ENCODE peak calls at places on chromosomes 3 and 15, in nine cellular contexts. F is PC-3, W is mammary epithelial cell, Z is neural progenitor cell, A is A549, G is OCI-LY7, U is fibroblast of lung, R is GM23248, D is IMR-90. J is an unnamed sample. For H3K4me1, the result is how much of the 10 kb centered on the place peaks cover.

GRCh38 chr3:24296441-24297205 is 198.0 kb downstream of the THRB start:
- DNase-seq in F (peak), W (peak), Z (peak), A (no peak), G (no peak), U (peak), R (peak), D (peak), J (no peak)

GRCh38 chr3:66463054-66463631 is 37.7 kb downstream of the LRIG1 start:
- DNase-seq in F (peak), W (no peak), Z (no peak), A (peak), G (no peak), U (peak), R (peak), D (peak), J (no peak)

GRCh38 chr3:196180346-196180745 is 30.9 kb downstream of the ZDHHC19 start:
- DNase-seq in F (no peak), W (no peak), Z (no peak), A (no peak), G (no peak), U (no peak), R (no peak), D (no peak), J (no peak)

GRCh38 chr3:142691527-142691926 is 32.3 kb upstream of the TRPC1 start:
- DNase-seq in F (no peak), W (no peak), Z (no peak), A (no peak), G (no peak), U (no peak), R (no peak), D (no peak), J (no peak)

GRCh38 chr3:154976072-154976983 is 103.8 kb upstream of the MME start:
- DNase-seq in F (no peak), W (no peak), Z (no peak), A (no peak), G (no peak), U (no peak), R (no peak), D (no peak), J (no peak)

GRCh38 chr3:62918131-62918530 is 42.9 kb upstream of the CADPS start:
- DNase-seq in F (no peak), W (no peak), Z (no peak), A (no peak), G (no peak), U (no peak), R (no peak), D (no peak), J (no peak)

GRCh38 chr15:56598991-56599390 is 134.1 kb upstream of the MNS1 start:
- DNase-seq in F (peak), W (peak), Z (no peak), A (no peak), G (no peak), U (peak), R (peak), D (peak), J (no peak)

GRCh38 chr15:41892621-41893421 is 1.0 kb downstream of the SPTBN5 start:
- DNase-seq in F (no peak), W (peak), Z (no peak), A (no peak), G (no peak), U (no peak), R (no peak), D (no peak), J (peak)

GRCh38 chr3:180913582-180914404 is 1.3 kb downstream of the FXR1 start:
- DNase-seq in F (no peak), W (peak), Z (peak), A (no peak), G (no peak), U (peak), R (peak), D (peak), J (peak)

GRCh38 chr3:98884675-98885371 is 16.7 kb downstream of the DCBLD2 start:
- DNase-seq in F (no peak), W (no peak), Z (no peak), A (no peak), G (no peak), U (no peak), R (peak), D (peak), J (peak)

GRCh38 chr3:184223946-184224345 is 5.4 kb upstream of the VWA5B2 start:
- DNase-seq in F (no peak), W (no peak), Z (no peak), A (no peak), G (no peak), U (no peak), R (no peak), D (no peak), J (no peak)

GRCh38 chr15:66402885-66403284 is 16.2 kb downstream of the MAP2K1 start:
- DNase-seq in F (no peak), W (no peak), Z (no peak), A (no peak), G (no peak), U (no peak), R (no peak), D (no peak), J (no peak)

GRCh38 chr3:16427309-16427965 is 86.1 kb downstream of the RFTN1 start:
- DNase-seq in F (peak), W (peak), Z (no peak), A (peak), G (no peak), U (peak), R (peak), D (peak), J (peak)

GRCh38 chr3:196080517-196080841 is 1.4 kb downstream of the TFRC start:
- DNase-seq in F (peak), W (no peak), Z (no peak), A (no peak), G (no peak), U (no peak), R (no peak), D (no peak), J (no peak)

GRCh38 chr3:185595520-185595919 is 9.4 kb downstream of the SENP2 start:
- DNase-seq in F (no peak), W (no peak), Z (no peak), A (no peak), G (peak), U (no peak), R (no peak), D (no peak), J (no peak)

GRCh38 chr15:36511594-36511993 is 67.8 kb upstream of the CDIN1 start:
- DNase-seq in F (no peak), W (no peak), Z (no peak), A (no peak), G (no peak), U (no peak), R (no peak), D (no peak), J (no peak)

GRCh38 chr3:52167240-52167639 is 13.0 kb upstream of the POC1A start:
- DNase-seq in F (no peak), W (no peak), Z (no peak), A (no peak), G (no peak), U (no peak), R (no peak), D (no peak), J (no peak)

GRCh38 chr3:126983653-126984390 is 907 bp downstream of the PLXNA1 start:
- DNase-seq in F (no peak), W (peak), Z (peak), A (no peak), G (no peak), U (peak), R (peak), D (no peak), J (peak)

GRCh38 chr3:136949708-136950107 is 8.1 kb upstream of the IL20RB start:
- DNase-seq in F (no peak), W (no peak), Z (no peak), A (no peak), G (peak), U (peak), R (peak), D (no peak), J (no peak)

GRCh38 chr15:58243083-58243482 is 104.9 kb downstream of the AQP9 start:
- DNase-seq in F (no peak), W (no peak), Z (no peak), A (no peak), G (no peak), U (no peak), R (no peak), D (no peak), J (no peak)

GRCh38 chr3:151859905-151860304 is 13.5 kb upstream of the SUCNR1 start:
- DNase-seq in F (no peak), W (no peak), Z (no peak), A (peak), G (no peak), U (no peak), R (no peak), D (no peak), J (no peak)

GRCh38 chr3:64173567-64173966 is 51.7 kb downstream of the PRICKLE2 start:
- DNase-seq in F (no peak), W (no peak), Z (no peak), A (no peak), G (no peak), U (no peak), R (no peak), D (no peak), J (no peak)

GRCh38 chr15:49530106-49530505 is 90.5 kb downstream of the FAM227B start:
- DNase-seq in F (peak), W (peak), Z (no peak), A (peak), G (no peak), U (peak), R (peak), D (peak), J (no peak)

GRCh38 chr15:61558172-61559146 is 329.4 kb upstream of the RORA start:
- DNase-seq in F (no peak), W (no peak), Z (no peak), A (no peak), G (no peak), U (no peak), R (no peak), D (no peak), J (no peak)

GRCh38 chr3:72957303-72957702 is 39.3 kb upstream of the PPP4R2 start:
- DNase-seq in F (no peak), W (no peak), Z (peak), A (no peak), G (no peak), U (no peak), R (no peak), D (no peak), J (no peak)

GRCh38 chr3:28890373-28890772 is 390.5 kb upstream of the RBMS3 start:
- DNase-seq in F (no peak), W (no peak), Z (no peak), A (no peak), G (no peak), U (no peak), R (no peak), D (no peak), J (no peak)

GRCh38 chr3:117630469-117630868 is 920.9 kb downstream of the TUSC7 start:
- DNase-seq in F (no peak), W (no peak), Z (no peak), A (no peak), G (no peak), U (peak), R (peak), D (peak), J (no peak)
- H3K4me2 ChIP-seq in F (no peak), W (no peak), Z (no peak), A (no peak), G (no peak), U (no peak), R (no peak), D (no peak), J (no peak)

GRCh38 chr3:129404610-129405009 is 23.8 kb downstream of the EFCAB12 start:
- DNase-seq in F (no peak), W (no peak), Z (no peak), A (no peak), G (no peak), U (no peak), R (no peak), D (no peak), J (no peak)
- H3K4me1 ChIP-seq in F (under half), W (under half), Z (under half), A (under half), G (under half), U (under half), R (under half), D (under half), J (under half)

DNA sequence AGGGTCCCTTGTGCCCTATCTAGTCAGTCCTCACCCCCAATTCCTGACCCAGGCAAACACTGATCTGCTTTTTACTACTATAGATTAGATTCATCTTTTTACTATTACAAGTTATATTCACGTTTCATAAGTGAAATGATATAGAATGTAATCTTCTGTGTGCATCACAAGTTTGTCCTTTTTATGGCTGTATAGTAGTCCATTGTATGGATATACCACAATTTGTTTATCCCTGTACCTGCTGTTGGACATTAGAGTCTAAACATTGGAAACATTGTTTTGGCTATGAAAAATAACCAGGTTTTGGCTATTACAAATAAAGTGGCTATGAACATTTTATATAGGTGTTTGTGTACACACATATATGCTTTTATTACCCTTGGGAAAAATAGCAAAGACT is 112.4 kb downstream of the CACNA1D start:
- DNase-seq in F (no peak), W (no peak), Z (no peak), A (no peak), G (no peak), U (no peak), R (no peak), D (no peak), J (no peak)
- H3K4me2 ChIP-seq in F (no peak), W (no peak), Z (no peak), A (no peak), G (no peak), U (no peak), R (no peak), D (no peak), J (no peak)

DNA sequence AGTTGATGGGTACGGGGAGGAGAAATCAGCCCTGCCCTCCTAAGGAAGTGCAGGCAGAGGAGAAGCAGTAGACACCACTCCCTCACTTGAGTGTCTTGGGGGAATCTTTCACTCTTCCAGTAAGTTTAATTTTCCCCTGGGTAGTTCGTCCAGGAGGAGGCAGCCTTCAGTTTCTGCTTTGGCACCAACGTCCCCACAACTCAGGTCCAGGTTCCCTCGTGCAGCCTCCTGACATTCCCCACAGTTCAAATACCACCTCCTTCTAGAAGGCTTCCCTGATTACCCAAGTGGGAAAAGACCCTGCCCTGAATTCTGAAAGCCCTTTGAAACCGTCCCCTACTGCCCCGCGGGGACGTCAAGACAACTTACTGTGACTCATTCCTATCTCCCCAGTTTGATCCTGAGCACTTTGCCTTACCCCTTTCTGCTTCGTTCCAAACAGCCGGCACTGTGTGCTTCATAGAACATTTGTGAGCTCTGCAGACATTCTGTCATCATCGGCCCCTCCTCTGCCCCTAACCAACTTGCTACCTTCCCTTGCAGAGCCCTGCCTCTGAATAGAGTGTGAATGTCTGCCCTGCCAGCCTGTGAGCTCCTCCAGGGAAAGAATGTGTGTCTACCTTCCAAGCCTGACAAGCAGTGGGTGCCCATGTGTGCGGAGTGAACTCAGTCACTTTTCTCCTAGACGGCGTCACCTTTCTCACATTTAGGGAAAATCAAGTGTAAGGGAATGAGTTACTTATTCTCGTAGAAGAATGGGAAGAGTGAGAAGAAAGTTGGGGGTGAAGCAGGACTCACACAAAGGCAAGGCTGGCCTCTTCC is 14.5 kb upstream of the SRP14 start:
- DNase-seq in F (no peak), W (no peak), Z (no peak), A (no peak), G (no peak), U (no peak), R (no peak), D (no peak), J (no peak)
- H3K4me1 ChIP-seq in F (under half), W (under half), Z (under half), A (under half), G (half or more), U (under half), R (under half), D (under half), J (under half)

GRCh38 chr3:13071695-13072094 is 1.5 kb downstream of the IQSEC1 start:
- DNase-seq in F (no peak), W (no peak), Z (no peak), A (no peak), G (no peak), U (no peak), R (no peak), D (no peak), J (no peak)
- H3K4me2 ChIP-seq in F (no peak), W (no peak), Z (no peak), A (no peak), G (peak), U (no peak), R (no peak), D (no peak), J (no peak)

GRCh38 chr3:2653706-2654105 is 456.5 kb downstream of the IL5RA start:
- DNase-seq in F (no peak), W (no peak), Z (no peak), A (no peak), G (no peak), U (peak), R (no peak), D (peak), J (no peak)
- H3K4me1 ChIP-seq in F (under half), W (under half), Z (under half), A (under half), G (under half), U (under half), R (under half), D (under half), J (under half)

GRCh38 chr3:112736802-112737566 is 96.0 kb upstream of the CCDC80 start:
- DNase-seq in F (peak), W (no peak), Z (no peak), A (no peak), G (no peak), U (no peak), R (no peak), D (no peak), J (no peak)
- H3K4me2 ChIP-seq in F (no peak), W (no peak), Z (no peak), A (no peak), G (no peak), U (no peak), R (no peak), D (no peak), J (no peak)

GRCh38 chr3:194161181-194162045 is 25.5 kb downstream of the HES1 start:
- DNase-seq in F (no peak), W (peak), Z (no peak), A (peak), G (no peak), U (no peak), R (no peak), D (no peak), J (no peak)

GRCh38 chr3:194160158-194160557 is 24.2 kb downstream of the HES1 start:
- DNase-seq in F (no peak), W (no peak), Z (no peak), A (no peak), G (no peak), U (no peak), R (no peak), D (no peak), J (no peak)

GRCh38 chr3:194162070-194162678 is 26.2 kb downstream of the HES1 start:
- DNase-seq in F (no peak), W (no peak), Z (no peak), A (no peak), G (no peak), U (no peak), R (no peak), D (no peak), J (no peak)

GRCh38 chr3:194156095-194156494 is 20.1 kb downstream of the HES1 start:
- DNase-seq in F (no peak), W (no peak), Z (no peak), A (no peak), G (no peak), U (no peak), R (no peak), D (no peak), J (no peak)

DNA sequence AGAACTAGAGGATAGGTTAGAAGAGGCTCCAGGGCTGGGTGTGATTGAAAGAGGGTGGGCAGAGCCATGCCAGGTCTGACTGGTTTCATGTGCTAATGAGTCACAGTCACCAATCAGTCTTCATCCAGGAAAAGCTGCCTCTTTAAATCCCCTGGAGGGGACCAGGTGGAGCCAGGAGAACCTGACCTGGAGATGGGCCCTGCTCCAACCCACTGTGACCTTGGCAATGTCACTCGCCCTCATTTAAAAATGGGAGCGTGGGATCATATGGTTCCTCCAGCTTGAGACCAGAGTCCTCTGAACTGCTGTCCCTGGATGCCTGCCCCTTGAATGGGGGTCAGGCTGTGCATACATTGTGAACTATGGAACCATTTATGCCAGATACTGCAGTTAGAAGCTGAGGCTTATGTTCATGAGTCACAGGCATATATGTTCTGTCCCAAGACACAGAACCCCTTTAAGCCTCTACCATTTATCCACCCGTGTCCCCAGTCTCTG is 23.0 kb downstream of the HES1 start:
- DNase-seq in F (peak), W (peak), Z (no peak), A (no peak), G (no peak), U (no peak), R (no peak), D (no peak), J (no peak)
- H3K4me1 ChIP-seq in F (under half), W (under half), Z (under half), A (under half), G (under half), U (under half), R (under half), D (under half), J (under half)

J was measured in osteoblast.